ENCODE peak calls at places on chromosomes 12 and 14, in eight cellular contexts. A is NB4, L is tibial nerve, W is adrenal gland, O is body of pancreas, H is ovary, B is A549, R is heart left ventricle. N is an unnamed sample.

GRCh38 chr12:65911321-65911720 is 87.0 kb downstream of the HMGA2 start:
- DNase-seq in A (no peak), L (peak), W (peak), O (peak), H (no peak), B (no peak), R (no peak), N (no peak)

GRCh38 chr12:120181991-120182631 is 12.4 kb downstream of the GCN1 start:
- DNase-seq in A (no peak), L (no peak), W (peak), O (no peak), H (no peak), B (no peak), R (no peak), N (peak)

GRCh38 chr12:22738945-22739344 is 114.0 kb downstream of the ETNK1 start:
- DNase-seq in A (no peak), L (no peak), W (no peak), O (no peak), H (no peak), B (no peak), R (no peak), N (no peak)

GRCh38 chr12:60059180-60059579 is 463.4 kb downstream of the SLC16A7 start:
- DNase-seq in A (no peak), L (no peak), W (no peak), O (no peak), H (no peak), B (no peak), R (no peak), N (no peak)

GRCh38 chr12:64938179-64938578 is 113.7 kb downstream of the TBC1D30 start:
- DNase-seq in A (no peak), L (no peak), W (no peak), O (no peak), H (no peak), B (no peak), R (no peak), N (no peak)

GRCh38 chr14:93538411-93538810 is 107.7 kb downstream of the UNC79 start:
- DNase-seq in A (peak), L (no peak), W (no peak), O (no peak), H (no peak), B (peak), R (no peak), N (no peak)

GRCh38 chr14:33780035-33780434 is 170.8 kb downstream of the EGLN3 start:
- DNase-seq in A (no peak), L (no peak), W (no peak), O (no peak), H (no peak), B (no peak), R (no peak), N (no peak)

GRCh38 chr12:104399750-104400612 is 56.8 kb upstream of the CHST11 start:
- DNase-seq in A (peak), L (no peak), W (no peak), O (no peak), H (no peak), B (no peak), R (no peak), N (no peak)

GRCh38 chr12:131133994-131134393 is 180.3 kb downstream of the ADGRD1 start:
- DNase-seq in A (no peak), L (no peak), W (no peak), O (no peak), H (peak), B (no peak), R (no peak), N (no peak)

GRCh38 chr14:22852940-22853767 is 16.8 kb downstream of the MMP14 start:
- DNase-seq in A (peak), L (peak), W (peak), O (peak), H (peak), B (peak), R (peak), N (peak)

GRCh38 chr12:91492648-91493047 is 310.0 kb upstream of the DCN start:
- DNase-seq in A (no peak), L (no peak), W (no peak), O (no peak), H (no peak), B (no peak), R (no peak), N (no peak)

GRCh38 chr12:113247123-113248045 is 26.1 kb downstream of the TPCN1 start:
- DNase-seq in A (peak), L (no peak), W (peak), O (peak), H (no peak), B (no peak), R (peak), N (no peak)

GRCh38 chr12:127455347-127456265 is 811.4 kb upstream of the TMEM132C start:
- DNase-seq in A (no peak), L (no peak), W (no peak), O (no peak), H (no peak), B (no peak), R (no peak), N (no peak)

GRCh38 chr12:19131020-19131431 is 1.5 kb downstream of the PLEKHA5 start:
- DNase-seq in A (peak), L (peak), W (peak), O (peak), H (no peak), B (peak), R (no peak), N (peak)

GRCh38 chr14:50347521-50347920 is 35.4 kb downstream of the DMAC2L start:
- DNase-seq in A (peak), L (no peak), W (no peak), O (peak), H (no peak), B (peak), R (no peak), N (no peak)

GRCh38 chr14:68282479-68283377 is 463.1 kb downstream of the RAD51B start:
- DNase-seq in A (no peak), L (no peak), W (no peak), O (no peak), H (no peak), B (no peak), R (no peak), N (no peak)

GRCh38 chr12:93846936-93847516 is 169.9 kb downstream of the CRADD start:
- DNase-seq in A (no peak), L (no peak), W (no peak), O (no peak), H (no peak), B (no peak), R (no peak), N (no peak)

GRCh38 chr14:65421201-65421981 is 8.9 kb downstream of the FUT8 start:
- DNase-seq in A (no peak), L (no peak), W (no peak), O (no peak), H (no peak), B (peak), R (no peak), N (no peak)

GRCh38 chr14:52032196-52032865 is 36.5 kb downstream of the NID2 start:
- DNase-seq in A (no peak), L (no peak), W (no peak), O (no peak), H (no peak), B (no peak), R (no peak), N (no peak)

GRCh38 chr12:47752552-47752951 is 6.1 kb downstream of the RAPGEF3 start:
- DNase-seq in A (no peak), L (no peak), W (no peak), O (no peak), H (no peak), B (no peak), R (no peak), N (no peak)

GRCh38 chr12:12661086-12661485 is 34.9 kb downstream of the GPR19 start:
- DNase-seq in A (no peak), L (no peak), W (peak), O (no peak), H (no peak), B (no peak), R (no peak), N (no peak)

GRCh38 chr14:54206477-54206876 is 190.3 kb upstream of the CDKN3 start:
- DNase-seq in A (no peak), L (no peak), W (no peak), O (no peak), H (no peak), B (no peak), R (no peak), N (no peak)

GRCh38 chr14:91399868-91400640 is 17.6 kb downstream of the CCDC88C start:
- DNase-seq in A (no peak), L (no peak), W (no peak), O (peak), H (no peak), B (no peak), R (no peak), N (no peak)

GRCh38 chr12:1927051-1927680 is 8.7 kb upstream of the CACNA2D4 start:
- DNase-seq in A (no peak), L (no peak), W (no peak), O (no peak), H (peak), B (no peak), R (no peak), N (no peak)

GRCh38 chr12:63826002-63826585 is 18.4 kb upstream of the SRGAP1 start:
- DNase-seq in A (peak), L (peak), W (peak), O (peak), H (no peak), B (peak), R (no peak), N (no peak)

GRCh38 chr14:96917442-96917963 is 120.3 kb downstream of the VRK1 start:
- DNase-seq in A (no peak), L (no peak), W (peak), O (no peak), H (no peak), B (no peak), R (no peak), N (no peak)

GRCh38 chr12:112010415-112011344 is 2.3 kb downstream of the TMEM116 start:
- DNase-seq in A (no peak), L (no peak), W (peak), O (no peak), H (peak), B (no peak), R (peak), N (no peak)

GRCh38 chr12:116722245-116722644 is 15.6 kb downstream of the SPRING1 start:
- DNase-seq in A (no peak), L (no peak), W (no peak), O (no peak), H (no peak), B (no peak), R (no peak), N (no peak)

GRCh38 chr12:109115758-109116610 is at the start of gene ACACB:
- DNase-seq in A (peak), L (peak), W (peak), O (peak), H (peak), B (no peak), R (peak), N (peak)
- TF ChIP-seq POLR2A in A (no peak), L (peak), W (no peak), O (peak), H (no peak), B (no peak), R (peak), N (no peak)

DNA sequence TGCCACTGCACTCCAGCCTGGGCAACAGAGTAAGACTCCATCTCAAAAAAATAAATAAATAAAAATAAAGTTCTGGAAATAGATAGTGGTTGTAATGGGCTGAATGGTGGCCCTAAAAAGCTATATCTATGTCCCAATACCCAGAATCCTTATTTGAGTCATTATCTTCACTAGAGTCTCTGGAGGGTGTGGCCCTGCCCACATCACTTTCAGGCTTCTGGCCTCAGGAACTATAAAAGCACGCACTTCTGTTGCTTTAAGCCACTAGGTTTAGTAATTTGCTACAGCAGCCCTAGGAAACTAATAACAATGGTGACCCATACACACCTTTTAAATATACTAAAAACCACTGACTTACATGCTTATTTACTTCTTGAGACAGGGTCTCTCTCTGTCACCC is 49.9 kb downstream of the MAP3K9 start:
- DNase-seq in A (no peak), L (no peak), W (no peak), O (no peak), H (no peak), B (no peak), R (no peak), N (no peak)
- TF ChIP-seq POLR2A in A (no peak), L (no peak), W (no peak), O (no peak), H (no peak), B (no peak), R (no peak), N (no peak)

GRCh38 chr12:86006727-86007126 is 132.6 kb downstream of the NTS start:
- DNase-seq in A (no peak), L (no peak), W (no peak), O (no peak), H (no peak), B (no peak), R (no peak), N (no peak)
- TF ChIP-seq POLR2A in A (no peak), L (no peak), W (no peak), O (no peak), H (no peak), B (no peak), R (no peak), N (no peak)

GRCh38 chr12:121535150-121536057 is 45.4 kb downstream of the KDM2B start:
- DNase-seq in A (no peak), L (no peak), W (no peak), O (no peak), H (no peak), B (no peak), R (no peak), N (no peak)

GRCh38 chr12:121538699-121539061 is 42.1 kb downstream of the KDM2B start:
- DNase-seq in A (no peak), L (no peak), W (peak), O (peak), H (no peak), B (peak), R (no peak), N (no peak)

GRCh38 chr12:121537814-121538698 is 42.8 kb downstream of the KDM2B start:
- DNase-seq in A (peak), L (no peak), W (no peak), O (peak), H (peak), B (no peak), R (no peak), N (no peak)

GRCh38 chr12:121536058-121536928 is 44.5 kb downstream of the KDM2B start:
- DNase-seq in A (peak), L (peak), W (peak), O (peak), H (peak), B (peak), R (peak), N (no peak)

GRCh38 chr12:121536929-121537813 is 43.7 kb downstream of the KDM2B start:
- DNase-seq in A (peak), L (peak), W (peak), O (peak), H (peak), B (peak), R (peak), N (peak)
- TF ChIP-seq POLR2A in A (peak), L (no peak), W (peak), O (peak), H (peak), B (peak), R (peak), N (no peak)